ENCODE peak calls at places on chromosomes 16 and 17, in five cellular contexts. One of them, this sample, is unnamed.

GRCh38 chr17:549197-550040 is 165.2 kb downstream of the VPS53 start:
- DNase-seq in PC-9: no peak
- DNase-seq in tibial artery: no peak
- DNase-seq in choroid plexus epithelial cell: peak
- DNase-seq in AG04450: peak
- DNase-seq in this sample: peak

GRCh38 chr17:20008242-20009051 is 712 bp upstream of the SPECC1 start:
- DNase-seq in choroid plexus epithelial cell: no peak
- DNase-seq in AG04450: no peak
- DNase-seq in PC-9: peak
- DNase-seq in tibial artery: peak
- DNase-seq in this sample: peak

GRCh38 chr16:81546781-81547180 is 102.2 kb downstream of the CMIP start:
- DNase-seq in PC-9: no peak
- DNase-seq in tibial artery: no peak
- DNase-seq in choroid plexus epithelial cell: no peak
- DNase-seq in AG04450: no peak
- DNase-seq in this sample: no peak

GRCh38 chr17:48127371-48128051 is 19.9 kb downstream of the SNX11 start:
- DNase-seq in PC-9: peak
- DNase-seq in AG04450: no peak
- DNase-seq in tibial artery: no peak
- DNase-seq in choroid plexus epithelial cell: no peak
- DNase-seq in this sample: peak

GRCh38 chr17:21239680-21240374 is 13.4 kb downstream of the NATD1 start:
- DNase-seq in tibial artery: no peak
- DNase-seq in PC-9: no peak
- DNase-seq in AG04450: no peak
- DNase-seq in choroid plexus epithelial cell: peak
- DNase-seq in this sample: no peak

GRCh38 chr17:73492802-73493139 is 151.5 kb downstream of the SDK2 start:
- DNase-seq in tibial artery: no peak
- DNase-seq in choroid plexus epithelial cell: no peak
- DNase-seq in PC-9: no peak
- DNase-seq in AG04450: no peak
- DNase-seq in this sample: no peak

GRCh38 chr16:74035816-74036215 is 260.8 kb upstream of the PSMD7 start:
- DNase-seq in tibial artery: no peak
- DNase-seq in AG04450: no peak
- DNase-seq in choroid plexus epithelial cell: peak
- DNase-seq in PC-9: no peak
- DNase-seq in this sample: no peak

GRCh38 chr17:42174126-42174783 is 6.7 kb downstream of the KCNH4 start:
- DNase-seq in choroid plexus epithelial cell: no peak
- DNase-seq in PC-9: no peak
- DNase-seq in AG04450: no peak
- DNase-seq in tibial artery: no peak
- DNase-seq in this sample: no peak

GRCh38 chr17:8075574-8076342 is 11.8 kb downstream of the ALOX12B start:
- DNase-seq in choroid plexus epithelial cell: no peak
- DNase-seq in AG04450: no peak
- DNase-seq in tibial artery: no peak
- DNase-seq in PC-9: no peak
- DNase-seq in this sample: no peak

GRCh38 chr16:89269805-89270665 is 52.5 kb downstream of the ZNF778 start:
- DNase-seq in choroid plexus epithelial cell: no peak
- DNase-seq in tibial artery: no peak
- DNase-seq in PC-9: no peak
- DNase-seq in AG04450: no peak
- DNase-seq in this sample: no peak

GRCh38 chr16:11757671-11758545 is 15.3 kb upstream of the TXNDC11 start:
- DNase-seq in AG04450: peak
- DNase-seq in choroid plexus epithelial cell: peak
- DNase-seq in tibial artery: no peak
- DNase-seq in PC-9: no peak
- DNase-seq in this sample: peak
- TF ChIP-seq CTCF in AG04450: no peak
- TF ChIP-seq CTCF in choroid plexus epithelial cell: peak
- TF ChIP-seq CTCF in tibial artery: no peak
- TF ChIP-seq CTCF in PC-9: no peak
- TF ChIP-seq CTCF in this sample: no peak

GRCh38 chr16:66510711-66511614 is 39.0 kb downstream of the TK2 start:
- DNase-seq in PC-9: peak
- DNase-seq in choroid plexus epithelial cell: no peak
- DNase-seq in AG04450: no peak
- DNase-seq in tibial artery: peak
- DNase-seq in this sample: no peak
- H3K4me3 ChIP-seq in PC-9: peak
- H3K4me3 ChIP-seq in choroid plexus epithelial cell: no peak
- H3K4me3 ChIP-seq in AG04450: no peak
- H3K4me3 ChIP-seq in tibial artery: no peak
- H3K4me3 ChIP-seq in this sample: no peak

GRCh38 chr16:23434380-23434779 is 18.6 kb downstream of the COG7 start:
- DNase-seq in PC-9: peak
- DNase-seq in AG04450: peak
- DNase-seq in tibial artery: no peak
- DNase-seq in choroid plexus epithelial cell: peak
- DNase-seq in this sample: peak
- TF ChIP-seq CTCF in PC-9: peak
- TF ChIP-seq CTCF in AG04450: peak
- TF ChIP-seq CTCF in tibial artery: peak
- TF ChIP-seq CTCF in choroid plexus epithelial cell: peak
- TF ChIP-seq CTCF in this sample: peak

DNA sequence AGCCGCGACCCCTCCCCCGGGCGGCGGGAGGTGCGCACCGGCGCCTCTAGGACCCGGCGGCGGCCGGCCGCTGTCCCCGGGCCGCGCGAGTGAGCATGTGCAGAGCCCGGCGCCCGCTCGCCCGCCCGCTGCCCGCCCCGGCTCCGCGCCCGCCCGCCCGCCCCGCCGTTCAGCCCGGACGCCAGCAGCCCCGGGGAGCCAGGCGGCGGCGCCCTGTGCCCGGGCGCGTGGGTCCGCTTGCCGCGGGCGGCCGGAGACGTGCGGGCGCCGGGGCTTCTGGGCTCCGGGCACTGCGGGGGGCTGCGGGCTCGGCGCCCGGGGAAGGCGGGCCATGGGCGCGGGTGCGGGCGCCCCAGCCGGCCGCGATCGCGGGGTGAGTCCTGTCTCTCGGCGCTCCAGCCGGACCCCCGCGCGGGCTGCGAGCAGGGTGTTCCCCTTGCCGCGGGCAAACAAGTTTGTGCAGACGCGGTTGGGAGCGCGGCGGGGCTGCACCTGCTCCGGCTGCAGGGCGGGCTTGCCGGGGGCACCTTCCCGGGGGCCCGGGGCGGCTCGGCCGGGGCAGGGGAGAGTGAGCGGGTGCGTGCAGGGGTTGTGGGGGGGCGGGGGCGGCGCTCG is at the start of gene WSCD1:
- DNase-seq in tibial artery: no peak
- DNase-seq in PC-9: no peak
- DNase-seq in AG04450: no peak
- DNase-seq in choroid plexus epithelial cell: no peak
- DNase-seq in this sample: peak
- H3K4me3 ChIP-seq in tibial artery: peak
- H3K4me3 ChIP-seq in PC-9: no peak
- H3K4me3 ChIP-seq in AG04450: peak
- H3K4me3 ChIP-seq in choroid plexus epithelial cell: peak
- H3K4me3 ChIP-seq in this sample: peak

DNA sequence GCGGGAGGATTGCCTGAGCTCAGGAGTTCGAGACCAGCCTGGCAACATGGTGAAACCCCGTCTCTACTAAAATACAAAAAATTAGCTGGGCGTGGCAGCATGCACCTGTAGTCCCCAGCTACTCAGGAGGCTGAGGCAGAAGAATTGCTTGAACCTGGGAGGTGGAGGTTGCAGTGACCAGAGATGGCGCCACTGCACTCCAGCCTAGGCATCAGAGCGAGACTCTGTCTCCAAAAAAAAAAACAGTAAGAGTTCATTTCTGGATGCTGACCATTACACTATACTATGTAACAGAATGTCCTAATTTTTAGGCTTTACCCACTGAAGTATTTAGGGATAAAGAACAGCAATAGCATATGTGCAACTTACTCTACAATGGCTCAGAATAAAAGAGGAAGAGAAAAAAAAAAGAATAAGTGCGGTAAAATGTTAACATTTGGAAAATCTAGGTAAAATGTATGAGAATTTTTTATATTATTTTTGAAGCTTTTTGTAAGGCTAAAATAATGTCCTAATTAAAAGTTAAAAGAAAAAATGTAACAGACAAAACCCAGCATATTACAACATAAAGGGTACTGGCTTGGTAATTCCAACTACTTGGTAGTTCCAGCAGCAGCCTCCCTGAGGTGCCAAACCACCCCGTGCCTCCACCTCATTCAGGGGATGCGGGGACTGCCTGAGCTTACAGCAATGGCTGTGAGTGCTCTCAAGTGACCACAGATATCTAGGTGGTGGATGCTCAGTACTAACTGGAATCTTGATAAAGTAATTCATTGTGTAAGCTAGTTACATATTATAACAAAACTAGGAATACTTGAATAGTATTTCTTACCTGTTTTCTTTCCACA is 10.9 kb downstream of the COPS3 start:
- DNase-seq in tibial artery: no peak
- DNase-seq in PC-9: no peak
- DNase-seq in AG04450: no peak
- DNase-seq in choroid plexus epithelial cell: peak
- DNase-seq in this sample: no peak
- TF ChIP-seq CTCF in tibial artery: no peak
- TF ChIP-seq CTCF in PC-9: peak
- TF ChIP-seq CTCF in AG04450: peak
- TF ChIP-seq CTCF in choroid plexus epithelial cell: peak
- TF ChIP-seq CTCF in this sample: peak

DNA sequence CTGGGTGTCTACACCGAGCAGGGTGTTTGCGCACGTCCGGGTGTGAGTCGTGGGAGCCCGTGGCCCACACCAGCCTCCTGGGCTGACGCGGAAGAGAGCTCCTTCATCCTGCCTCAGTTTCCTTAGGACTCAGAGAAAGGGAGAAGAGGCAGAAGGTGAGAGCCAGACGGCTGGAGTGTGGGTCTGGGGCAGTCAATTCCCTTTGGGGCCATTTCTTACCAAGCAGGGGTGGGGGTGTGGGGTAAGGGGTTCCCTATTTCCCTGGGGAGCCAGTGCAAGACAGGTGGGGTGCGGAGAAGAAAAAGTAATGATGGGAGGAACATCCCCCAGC is 831 bp downstream of the CA7 start:
- DNase-seq in AG04450: no peak
- DNase-seq in tibial artery: no peak
- DNase-seq in PC-9: no peak
- DNase-seq in choroid plexus epithelial cell: no peak
- DNase-seq in this sample: no peak
- H3K4me3 ChIP-seq in AG04450: peak
- H3K4me3 ChIP-seq in tibial artery: peak
- H3K4me3 ChIP-seq in PC-9: no peak
- H3K4me3 ChIP-seq in choroid plexus epithelial cell: peak
- H3K4me3 ChIP-seq in this sample: peak

GRCh38 chr17:38559880-38560230 is 45.9 kb downstream of the SRCIN1 start:
- DNase-seq in AG04450: no peak
- DNase-seq in PC-9: no peak
- DNase-seq in choroid plexus epithelial cell: no peak
- DNase-seq in tibial artery: no peak
- DNase-seq in this sample: no peak
- TF ChIP-seq CTCF in AG04450: no peak
- TF ChIP-seq CTCF in PC-9: peak
- TF ChIP-seq CTCF in choroid plexus epithelial cell: no peak
- TF ChIP-seq CTCF in tibial artery: no peak
- TF ChIP-seq CTCF in this sample: no peak

GRCh38 chr16:48194828-48195566 is 39.2 kb upstream of the ABCC12 start:
- DNase-seq in AG04450: peak
- DNase-seq in PC-9: peak
- DNase-seq in tibial artery: peak
- DNase-seq in choroid plexus epithelial cell: peak
- DNase-seq in this sample: no peak

GRCh38 chr16:48197294-48197693 is 41.5 kb upstream of the ABCC12 start:
- DNase-seq in choroid plexus epithelial cell: no peak
- DNase-seq in PC-9: no peak
- DNase-seq in tibial artery: no peak
- DNase-seq in AG04450: no peak
- DNase-seq in this sample: no peak

GRCh38 chr16:48188449-48189102 is 32.8 kb upstream of the ABCC12 start:
- DNase-seq in AG04450: no peak
- DNase-seq in tibial artery: no peak
- DNase-seq in PC-9: no peak
- DNase-seq in choroid plexus epithelial cell: no peak
- DNase-seq in this sample: no peak

DNA sequence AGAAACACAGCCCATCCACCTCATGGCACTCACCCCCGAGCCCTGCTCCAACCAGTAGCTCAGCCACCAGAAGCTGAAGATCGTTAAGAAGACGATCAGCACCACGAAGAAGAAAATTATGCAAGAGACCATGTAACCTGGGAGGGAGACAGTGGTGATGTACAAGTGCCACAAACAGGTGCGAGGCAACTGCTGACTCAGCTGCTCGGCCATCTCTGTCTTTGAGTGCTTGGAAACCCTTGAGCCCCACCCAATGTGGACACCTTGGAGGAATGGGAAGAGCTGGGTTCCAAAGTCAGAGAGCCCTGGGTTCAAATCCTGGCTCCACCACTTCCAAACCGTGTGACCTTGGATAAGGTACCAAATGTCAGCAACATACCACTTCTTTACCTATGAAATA is 38.1 kb upstream of the ABCC12 start:
- DNase-seq in PC-9: no peak
- DNase-seq in AG04450: no peak
- DNase-seq in choroid plexus epithelial cell: no peak
- DNase-seq in tibial artery: no peak
- DNase-seq in this sample: no peak
- H3K4me3 ChIP-seq in PC-9: no peak
- H3K4me3 ChIP-seq in AG04450: no peak
- H3K4me3 ChIP-seq in choroid plexus epithelial cell: no peak
- H3K4me3 ChIP-seq in tibial artery: no peak
- H3K4me3 ChIP-seq in this sample: no peak

GRCh38 chr16:69870761-69871160 is 80.4 kb upstream of the CLEC18A start:
- DNase-seq in PC-9: no peak
- DNase-seq in tibial artery: no peak
- DNase-seq in choroid plexus epithelial cell: no peak
- DNase-seq in AG04450: no peak
- DNase-seq in this sample: no peak
- TF ChIP-seq CTCF in PC-9: no peak
- TF ChIP-seq CTCF in tibial artery: no peak
- TF ChIP-seq CTCF in choroid plexus epithelial cell: no peak
- TF ChIP-seq CTCF in AG04450: no peak
- TF ChIP-seq CTCF in this sample: no peak